ENCODE peak calls at places on chromosomes 7 and 10, in six cellular contexts. V is stimulated activated CD8-positive, alpha-beta memory T cell treated with anti-CD3 and anti-CD28 coated beads, Interleukin-2, amount 100 ng/mL, for 48 hours; R is amygdala; N is iPS DF 19.7; A is IMR-90; H is hippocampal formation. K is an unnamed sample.
A peak's percentile ranks its signal among the peaks of the same experiment; 100 is the strongest.

GRCh38 chr10:113131611-113132330 is 181.7 kb downstream of the TCF7L2 start:
- DNase-seq in H (no peak), V (no peak), A (peak; percentile 80), N (no peak), R (no peak), K (peak; percentile 59)

GRCh38 chr7:143884978-143885559 is 16.9 kb downstream of the TCAF1 start:
- DNase-seq in R (peak; percentile 58), A (peak; percentile 72), V (peak; percentile 22), H (peak; percentile 80), N (no peak), K (peak; percentile 41)

GRCh38 chr10:90197766-90198165 is 496.4 kb downstream of the KIF20B start:
- DNase-seq in V (no peak), A (peak; percentile 29), R (no peak), H (no peak), N (no peak), K (no peak)

GRCh38 chr7:101285171-101285570 is 36.4 kb downstream of the IFT22 start:
- DNase-seq in H (no peak), R (no peak), N (no peak), V (no peak), A (no peak), K (no peak)

GRCh38 chr10:115355162-115355760 is 262.1 kb downstream of the ATRNL1 start:
- DNase-seq in A (peak; percentile 63), R (no peak), H (no peak), V (no peak), N (peak; percentile 54), K (no peak)

GRCh38 chr7:138151731-138152577 is 75.7 kb downstream of the AKR1D1 start:
- DNase-seq in N (no peak), R (no peak), H (no peak), A (no peak), V (no peak), K (peak; percentile 9)

GRCh38 chr7:20831976-20832375 is 45.3 kb upstream of the SP8 start:
- DNase-seq in H (no peak), V (no peak), N (no peak), R (no peak), A (no peak), K (no peak)

GRCh38 chr7:12965767-12966166 is 278.3 kb downstream of the ARL4A start:
- DNase-seq in H (no peak), R (no peak), N (no peak), A (no peak), V (no peak), K (no peak)

GRCh38 chr10:72276421-72277339 is 3.0 kb downstream of the DDIT4 start:
- DNase-seq in N (no peak), H (no peak), A (peak; percentile 73), R (no peak), V (no peak), K (no peak)

GRCh38 chr7:100478966-100479660 is at the start of gene TSC22D4:
- DNase-seq in H (peak; percentile 95), A (peak; percentile 92), R (peak; percentile 90), N (peak; percentile 72), V (peak; percentile 84), K (peak; percentile 91)

GRCh38 chr7:139828880-139829653 is at the start of gene TBXAS1:
- DNase-seq in N (no peak), A (peak; percentile 47), R (no peak), V (no peak), H (peak; percentile 28), K (no peak)

GRCh38 chr10:99329238-99329890 is at the start of gene CNNM1:
- DNase-seq in V (no peak), H (peak; percentile 12), A (no peak), R (no peak), N (no peak), K (no peak)

GRCh38 chr10:69241575-69241974 is 21.4 kb downstream of the HKDC1 start:
- DNase-seq in H (no peak), A (no peak), R (no peak), N (no peak), V (no peak), K (peak; percentile 15)

GRCh38 chr10:50641636-50642035 is 17.9 kb upstream of the SGMS1 start:
- DNase-seq in H (no peak), N (no peak), V (no peak), R (no peak), A (no peak), K (no peak)

GRCh38 chr10:36187382-36188042 is 545.4 kb upstream of the FZD8 start:
- DNase-seq in N (no peak), A (no peak), H (no peak), V (no peak), R (no peak), K (no peak)

GRCh38 chr7:132097550-132098134 is 478.6 kb downstream of the PLXNA4 start:
- DNase-seq in N (no peak), H (no peak), R (no peak), A (no peak), V (no peak), K (no peak)